ENCODE peak calls at places on chromosomes 5 and 9, in ten cellular contexts. One of them, this sample, is unnamed.

GRCh38 chr5:172881691-172882370 is 47.8 kb downstream of the ERGIC1 start:
- DNase-seq in GM12892: no peak
- DNase-seq in activated CD4-positive, alpha-beta T cell treated with anti-CD3 and anti-CD28 coated beads, Interleukin-2, amount 50 U/mL, for 24 hours: no peak
- DNase-seq in HT1080: peak; percentile 93
- DNase-seq in DMS 273 treated with DMSO at 0.1 percent for 48 hours: no peak
- DNase-seq in GM10248: peak; percentile 77
- DNase-seq in choroid plexus epithelial cell: peak; percentile 69
- DNase-seq in NCI-H1092: no peak
- DNase-seq in NCI-H2171 treated with DMSO at 0.1 percent for 48 hours: no peak
- DNase-seq in stimulated activated CD8-positive, alpha-beta memory T cell treated with anti-CD3 and anti-CD28 coated beads, Interleukin-7, amount 100 ng/mL, for 24 hours: no peak
- DNase-seq in this sample: no peak

GRCh38 chr5:154486427-154486866 is 8.4 kb upstream of the HAND1 start:
- DNase-seq in GM12892: no peak
- DNase-seq in NCI-H2171 treated with DMSO at 0.1 percent for 48 hours: peak; percentile 80
- DNase-seq in NCI-H1092: no peak
- DNase-seq in HT1080: no peak
- DNase-seq in stimulated activated CD8-positive, alpha-beta memory T cell treated with anti-CD3 and anti-CD28 coated beads, Interleukin-7, amount 100 ng/mL, for 24 hours: no peak
- DNase-seq in DMS 273 treated with DMSO at 0.1 percent for 48 hours: no peak
- DNase-seq in activated CD4-positive, alpha-beta T cell treated with anti-CD3 and anti-CD28 coated beads, Interleukin-2, amount 50 U/mL, for 24 hours: no peak
- DNase-seq in GM10248: no peak
- DNase-seq in choroid plexus epithelial cell: no peak
- DNase-seq in this sample: no peak

GRCh38 chr5:145484195-145484594 is 350.9 kb downstream of the PRELID2 start:
- DNase-seq in NCI-H2171 treated with DMSO at 0.1 percent for 48 hours: no peak
- DNase-seq in GM10248: no peak
- DNase-seq in GM12892: no peak
- DNase-seq in activated CD4-positive, alpha-beta T cell treated with anti-CD3 and anti-CD28 coated beads, Interleukin-2, amount 50 U/mL, for 24 hours: no peak
- DNase-seq in DMS 273 treated with DMSO at 0.1 percent for 48 hours: no peak
- DNase-seq in NCI-H1092: no peak
- DNase-seq in choroid plexus epithelial cell: peak; percentile 78
- DNase-seq in stimulated activated CD8-positive, alpha-beta memory T cell treated with anti-CD3 and anti-CD28 coated beads, Interleukin-7, amount 100 ng/mL, for 24 hours: no peak
- DNase-seq in HT1080: peak; percentile 72
- DNase-seq in this sample: peak; percentile 82

GRCh38 chr9:90188656-90189055 is 454.0 kb downstream of the DIRAS2 start:
- DNase-seq in HT1080: no peak
- DNase-seq in NCI-H1092: no peak
- DNase-seq in stimulated activated CD8-positive, alpha-beta memory T cell treated with anti-CD3 and anti-CD28 coated beads, Interleukin-7, amount 100 ng/mL, for 24 hours: no peak
- DNase-seq in GM12892: no peak
- DNase-seq in activated CD4-positive, alpha-beta T cell treated with anti-CD3 and anti-CD28 coated beads, Interleukin-2, amount 50 U/mL, for 24 hours: no peak
- DNase-seq in choroid plexus epithelial cell: no peak
- DNase-seq in DMS 273 treated with DMSO at 0.1 percent for 48 hours: no peak
- DNase-seq in GM10248: no peak
- DNase-seq in NCI-H2171 treated with DMSO at 0.1 percent for 48 hours: no peak
- DNase-seq in this sample: no peak

GRCh38 chr9:3467593-3468219 is 58.1 kb downstream of the RFX3 start:
- DNase-seq in HT1080: peak; percentile 47
- DNase-seq in activated CD4-positive, alpha-beta T cell treated with anti-CD3 and anti-CD28 coated beads, Interleukin-2, amount 50 U/mL, for 24 hours: peak; percentile 43
- DNase-seq in NCI-H2171 treated with DMSO at 0.1 percent for 48 hours: peak; percentile 60
- DNase-seq in GM10248: peak; percentile 60
- DNase-seq in stimulated activated CD8-positive, alpha-beta memory T cell treated with anti-CD3 and anti-CD28 coated beads, Interleukin-7, amount 100 ng/mL, for 24 hours: peak; percentile 10
- DNase-seq in DMS 273 treated with DMSO at 0.1 percent for 48 hours: peak; percentile 19
- DNase-seq in NCI-H1092: peak; percentile 48
- DNase-seq in choroid plexus epithelial cell: peak; percentile 90
- DNase-seq in GM12892: peak; percentile 13
- DNase-seq in this sample: peak; percentile 24

GRCh38 chr5:167861134-167861930 is 430.1 kb upstream of the WWC1 start:
- DNase-seq in stimulated activated CD8-positive, alpha-beta memory T cell treated with anti-CD3 and anti-CD28 coated beads, Interleukin-7, amount 100 ng/mL, for 24 hours: no peak
- DNase-seq in activated CD4-positive, alpha-beta T cell treated with anti-CD3 and anti-CD28 coated beads, Interleukin-2, amount 50 U/mL, for 24 hours: no peak
- DNase-seq in NCI-H1092: no peak
- DNase-seq in HT1080: no peak
- DNase-seq in GM10248: no peak
- DNase-seq in DMS 273 treated with DMSO at 0.1 percent for 48 hours: no peak
- DNase-seq in GM12892: no peak
- DNase-seq in NCI-H2171 treated with DMSO at 0.1 percent for 48 hours: no peak
- DNase-seq in choroid plexus epithelial cell: peak; percentile 19
- DNase-seq in this sample: peak; percentile 55

GRCh38 chr9:97940707-97941106 is 2.7 kb upstream of the HEMGN start:
- DNase-seq in GM10248: no peak
- DNase-seq in NCI-H1092: no peak
- DNase-seq in HT1080: no peak
- DNase-seq in choroid plexus epithelial cell: no peak
- DNase-seq in NCI-H2171 treated with DMSO at 0.1 percent for 48 hours: no peak
- DNase-seq in GM12892: no peak
- DNase-seq in activated CD4-positive, alpha-beta T cell treated with anti-CD3 and anti-CD28 coated beads, Interleukin-2, amount 50 U/mL, for 24 hours: no peak
- DNase-seq in stimulated activated CD8-positive, alpha-beta memory T cell treated with anti-CD3 and anti-CD28 coated beads, Interleukin-7, amount 100 ng/mL, for 24 hours: no peak
- DNase-seq in DMS 273 treated with DMSO at 0.1 percent for 48 hours: no peak
- DNase-seq in this sample: no peak

GRCh38 chr5:179393078-179393477 is 47.8 kb upstream of the ADAMTS2 start:
- DNase-seq in NCI-H1092: no peak
- DNase-seq in stimulated activated CD8-positive, alpha-beta memory T cell treated with anti-CD3 and anti-CD28 coated beads, Interleukin-7, amount 100 ng/mL, for 24 hours: no peak
- DNase-seq in DMS 273 treated with DMSO at 0.1 percent for 48 hours: no peak
- DNase-seq in HT1080: peak; percentile 90
- DNase-seq in GM10248: no peak
- DNase-seq in GM12892: no peak
- DNase-seq in NCI-H2171 treated with DMSO at 0.1 percent for 48 hours: no peak
- DNase-seq in activated CD4-positive, alpha-beta T cell treated with anti-CD3 and anti-CD28 coated beads, Interleukin-2, amount 50 U/mL, for 24 hours: no peak
- DNase-seq in choroid plexus epithelial cell: peak; percentile 80
- DNase-seq in this sample: peak; percentile 89

GRCh38 chr5:145908206-145908945 is 28.0 kb upstream of the SH3RF2 start:
- DNase-seq in HT1080: peak; percentile 15
- DNase-seq in NCI-H1092: no peak
- DNase-seq in GM10248: no peak
- DNase-seq in stimulated activated CD8-positive, alpha-beta memory T cell treated with anti-CD3 and anti-CD28 coated beads, Interleukin-7, amount 100 ng/mL, for 24 hours: no peak
- DNase-seq in choroid plexus epithelial cell: peak; percentile 16
- DNase-seq in DMS 273 treated with DMSO at 0.1 percent for 48 hours: no peak
- DNase-seq in NCI-H2171 treated with DMSO at 0.1 percent for 48 hours: peak; percentile 0
- DNase-seq in activated CD4-positive, alpha-beta T cell treated with anti-CD3 and anti-CD28 coated beads, Interleukin-2, amount 50 U/mL, for 24 hours: no peak
- DNase-seq in GM12892: no peak
- DNase-seq in this sample: peak; percentile 31

GRCh38 chr9:105835721-105836120 is 141.4 kb downstream of the TMEM38B start:
- DNase-seq in GM12892: no peak
- DNase-seq in activated CD4-positive, alpha-beta T cell treated with anti-CD3 and anti-CD28 coated beads, Interleukin-2, amount 50 U/mL, for 24 hours: no peak
- DNase-seq in choroid plexus epithelial cell: peak; percentile 17
- DNase-seq in GM10248: no peak
- DNase-seq in stimulated activated CD8-positive, alpha-beta memory T cell treated with anti-CD3 and anti-CD28 coated beads, Interleukin-7, amount 100 ng/mL, for 24 hours: no peak
- DNase-seq in HT1080: no peak
- DNase-seq in NCI-H1092: peak; percentile 50
- DNase-seq in DMS 273 treated with DMSO at 0.1 percent for 48 hours: peak; percentile 42
- DNase-seq in NCI-H2171 treated with DMSO at 0.1 percent for 48 hours: peak; percentile 18
- DNase-seq in this sample: no peak

GRCh38 chr9:84070590-84070989 is 90.0 kb downstream of the RMI1 start:
- DNase-seq in stimulated activated CD8-positive, alpha-beta memory T cell treated with anti-CD3 and anti-CD28 coated beads, Interleukin-7, amount 100 ng/mL, for 24 hours: no peak
- DNase-seq in DMS 273 treated with DMSO at 0.1 percent for 48 hours: no peak
- DNase-seq in GM12892: no peak
- DNase-seq in NCI-H1092: no peak
- DNase-seq in NCI-H2171 treated with DMSO at 0.1 percent for 48 hours: peak; percentile 2
- DNase-seq in activated CD4-positive, alpha-beta T cell treated with anti-CD3 and anti-CD28 coated beads, Interleukin-2, amount 50 U/mL, for 24 hours: no peak
- DNase-seq in choroid plexus epithelial cell: no peak
- DNase-seq in GM10248: no peak
- DNase-seq in HT1080: peak; percentile 55
- DNase-seq in this sample: no peak

GRCh38 chr9:4235951-4236804 is 63.7 kb downstream of the GLIS3 start:
- DNase-seq in choroid plexus epithelial cell: peak; percentile 80
- DNase-seq in HT1080: peak; percentile 87
- DNase-seq in activated CD4-positive, alpha-beta T cell treated with anti-CD3 and anti-CD28 coated beads, Interleukin-2, amount 50 U/mL, for 24 hours: no peak
- DNase-seq in GM12892: no peak
- DNase-seq in stimulated activated CD8-positive, alpha-beta memory T cell treated with anti-CD3 and anti-CD28 coated beads, Interleukin-7, amount 100 ng/mL, for 24 hours: no peak
- DNase-seq in NCI-H2171 treated with DMSO at 0.1 percent for 48 hours: no peak
- DNase-seq in NCI-H1092: no peak
- DNase-seq in DMS 273 treated with DMSO at 0.1 percent for 48 hours: no peak
- DNase-seq in GM10248: peak; percentile 34
- DNase-seq in this sample: peak; percentile 13

GRCh38 chr5:10860645-10861455 is 99.8 kb upstream of the DAP start:
- DNase-seq in DMS 273 treated with DMSO at 0.1 percent for 48 hours: no peak
- DNase-seq in GM10248: no peak
- DNase-seq in stimulated activated CD8-positive, alpha-beta memory T cell treated with anti-CD3 and anti-CD28 coated beads, Interleukin-7, amount 100 ng/mL, for 24 hours: no peak
- DNase-seq in activated CD4-positive, alpha-beta T cell treated with anti-CD3 and anti-CD28 coated beads, Interleukin-2, amount 50 U/mL, for 24 hours: no peak
- DNase-seq in choroid plexus epithelial cell: peak; percentile 41
- DNase-seq in NCI-H2171 treated with DMSO at 0.1 percent for 48 hours: no peak
- DNase-seq in HT1080: peak; percentile 61
- DNase-seq in GM12892: no peak
- DNase-seq in NCI-H1092: no peak
- DNase-seq in this sample: no peak

GRCh38 chr9:114307323-114308250 is 15.3 kb upstream of the ORM1 start:
- DNase-seq in HT1080: no peak
- DNase-seq in NCI-H1092: no peak
- DNase-seq in GM10248: no peak
- DNase-seq in activated CD4-positive, alpha-beta T cell treated with anti-CD3 and anti-CD28 coated beads, Interleukin-2, amount 50 U/mL, for 24 hours: no peak
- DNase-seq in NCI-H2171 treated with DMSO at 0.1 percent for 48 hours: no peak
- DNase-seq in stimulated activated CD8-positive, alpha-beta memory T cell treated with anti-CD3 and anti-CD28 coated beads, Interleukin-7, amount 100 ng/mL, for 24 hours: no peak
- DNase-seq in GM12892: no peak
- DNase-seq in DMS 273 treated with DMSO at 0.1 percent for 48 hours: no peak
- DNase-seq in choroid plexus epithelial cell: peak; percentile 52
- DNase-seq in this sample: no peak

GRCh38 chr9:113501821-113502220 is 38.3 kb downstream of the RGS3 start:
- DNase-seq in stimulated activated CD8-positive, alpha-beta memory T cell treated with anti-CD3 and anti-CD28 coated beads, Interleukin-7, amount 100 ng/mL, for 24 hours: no peak
- DNase-seq in activated CD4-positive, alpha-beta T cell treated with anti-CD3 and anti-CD28 coated beads, Interleukin-2, amount 50 U/mL, for 24 hours: no peak
- DNase-seq in DMS 273 treated with DMSO at 0.1 percent for 48 hours: no peak
- DNase-seq in HT1080: no peak
- DNase-seq in NCI-H1092: no peak
- DNase-seq in GM10248: no peak
- DNase-seq in choroid plexus epithelial cell: no peak
- DNase-seq in GM12892: no peak
- DNase-seq in NCI-H2171 treated with DMSO at 0.1 percent for 48 hours: no peak
- DNase-seq in this sample: no peak